ENCODE peak calls at places on chromosomes 7 and 10, in ten cellular contexts. One of them, this sample, is unnamed.

GRCh38 chr10:127977368-127978009 is 70.6 kb downstream of the PTPRE start:
- DNase-seq in prostate gland: no peak
- DNase-seq in HCT116: no peak
- DNase-seq in spleen: peak; percentile 83
- DNase-seq in esophagus muscularis mucosa: no peak
- DNase-seq in GM23338: no peak
- DNase-seq in SK-N-SH: peak; percentile 72
- DNase-seq in upper lobe of left lung: peak; percentile 85
- DNase-seq in K562: no peak
- DNase-seq in sigmoid colon: peak; percentile 88
- DNase-seq in this sample: no peak

GRCh38 chr10:5622586-5622985 is 43.8 kb downstream of the ASB13 start:
- DNase-seq in prostate gland: no peak
- DNase-seq in HCT116: no peak
- DNase-seq in spleen: no peak
- DNase-seq in esophagus muscularis mucosa: no peak
- DNase-seq in GM23338: no peak
- DNase-seq in SK-N-SH: no peak
- DNase-seq in upper lobe of left lung: no peak
- DNase-seq in K562: no peak
- DNase-seq in sigmoid colon: no peak
- DNase-seq in this sample: no peak

GRCh38 chr7:50667789-50668226 is 102.6 kb upstream of the DDC start:
- DNase-seq in prostate gland: no peak
- DNase-seq in HCT116: no peak
- DNase-seq in spleen: no peak
- DNase-seq in esophagus muscularis mucosa: no peak
- DNase-seq in GM23338: no peak
- DNase-seq in SK-N-SH: no peak
- DNase-seq in upper lobe of left lung: no peak
- DNase-seq in K562: no peak
- DNase-seq in sigmoid colon: no peak
- DNase-seq in this sample: no peak

GRCh38 chr10:81820418-81820817 is 54.6 kb upstream of the NRG3 start:
- DNase-seq in prostate gland: no peak
- DNase-seq in HCT116: no peak
- DNase-seq in spleen: no peak
- DNase-seq in esophagus muscularis mucosa: no peak
- DNase-seq in GM23338: peak; percentile 73
- DNase-seq in SK-N-SH: peak; percentile 9
- DNase-seq in upper lobe of left lung: no peak
- DNase-seq in K562: no peak
- DNase-seq in sigmoid colon: no peak
- DNase-seq in this sample: no peak

GRCh38 chr10:116272497-116273221 is at the start of gene GFRA1:
- DNase-seq in prostate gland: no peak
- DNase-seq in HCT116: no peak
- DNase-seq in spleen: no peak
- DNase-seq in esophagus muscularis mucosa: no peak
- DNase-seq in GM23338: peak; percentile 81
- DNase-seq in SK-N-SH: peak; percentile 79
- DNase-seq in upper lobe of left lung: no peak
- DNase-seq in K562: no peak
- DNase-seq in sigmoid colon: peak; percentile 74
- DNase-seq in this sample: no peak

GRCh38 chr7:138116156-138116555 is 39.9 kb downstream of the AKR1D1 start:
- DNase-seq in prostate gland: no peak
- DNase-seq in HCT116: no peak
- DNase-seq in spleen: no peak
- DNase-seq in esophagus muscularis mucosa: no peak
- DNase-seq in GM23338: no peak
- DNase-seq in SK-N-SH: no peak
- DNase-seq in upper lobe of left lung: no peak
- DNase-seq in K562: no peak
- DNase-seq in sigmoid colon: no peak
- DNase-seq in this sample: no peak

GRCh38 chr7:31110331-31111108 is 58.4 kb downstream of the ADCYAP1R1 start:
- DNase-seq in prostate gland: no peak
- DNase-seq in HCT116: no peak
- DNase-seq in spleen: no peak
- DNase-seq in esophagus muscularis mucosa: peak; percentile 83
- DNase-seq in GM23338: no peak
- DNase-seq in SK-N-SH: no peak
- DNase-seq in upper lobe of left lung: no peak
- DNase-seq in K562: no peak
- DNase-seq in sigmoid colon: no peak
- DNase-seq in this sample: no peak

GRCh38 chr10:123995461-123996131 is 97.8 kb downstream of the CHST15 start:
- DNase-seq in prostate gland: no peak
- DNase-seq in HCT116: peak; percentile 67
- DNase-seq in spleen: peak; percentile 91
- DNase-seq in esophagus muscularis mucosa: peak; percentile 93
- DNase-seq in GM23338: peak; percentile 81
- DNase-seq in SK-N-SH: peak; percentile 74
- DNase-seq in upper lobe of left lung: peak; percentile 83
- DNase-seq in K562: no peak
- DNase-seq in sigmoid colon: peak; percentile 88
- DNase-seq in this sample: peak; percentile 32

GRCh38 chr10:86944031-86944419 is 13.4 kb downstream of the MMRN2 start:
- DNase-seq in prostate gland: no peak
- DNase-seq in HCT116: no peak
- DNase-seq in spleen: no peak
- DNase-seq in esophagus muscularis mucosa: no peak
- DNase-seq in GM23338: no peak
- DNase-seq in SK-N-SH: no peak
- DNase-seq in upper lobe of left lung: no peak
- DNase-seq in K562: no peak
- DNase-seq in sigmoid colon: no peak
- DNase-seq in this sample: no peak

GRCh38 chr7:120055300-120055699 is 217.7 kb upstream of the KCND2 start:
- DNase-seq in prostate gland: no peak
- DNase-seq in HCT116: peak; percentile 13
- DNase-seq in spleen: no peak
- DNase-seq in esophagus muscularis mucosa: no peak
- DNase-seq in GM23338: no peak
- DNase-seq in SK-N-SH: no peak
- DNase-seq in upper lobe of left lung: no peak
- DNase-seq in K562: no peak
- DNase-seq in sigmoid colon: no peak
- DNase-seq in this sample: peak; percentile 7

GRCh38 chr10:74930962-74931361 is 104.6 kb downstream of the KAT6B start:
- DNase-seq in prostate gland: no peak
- DNase-seq in HCT116: no peak
- DNase-seq in spleen: no peak
- DNase-seq in esophagus muscularis mucosa: no peak
- DNase-seq in GM23338: no peak
- DNase-seq in SK-N-SH: no peak
- DNase-seq in upper lobe of left lung: no peak
- DNase-seq in K562: no peak
- DNase-seq in sigmoid colon: no peak
- DNase-seq in this sample: peak; percentile 9

GRCh38 chr10:11145498-11145855 is 127.8 kb downstream of the CELF2 start:
- DNase-seq in prostate gland: no peak
- DNase-seq in HCT116: no peak
- DNase-seq in spleen: peak; percentile 90
- DNase-seq in esophagus muscularis mucosa: no peak
- DNase-seq in GM23338: no peak
- DNase-seq in SK-N-SH: no peak
- DNase-seq in upper lobe of left lung: peak; percentile 71
- DNase-seq in K562: peak; percentile 27
- DNase-seq in sigmoid colon: no peak
- DNase-seq in this sample: peak; percentile 62

DNA sequence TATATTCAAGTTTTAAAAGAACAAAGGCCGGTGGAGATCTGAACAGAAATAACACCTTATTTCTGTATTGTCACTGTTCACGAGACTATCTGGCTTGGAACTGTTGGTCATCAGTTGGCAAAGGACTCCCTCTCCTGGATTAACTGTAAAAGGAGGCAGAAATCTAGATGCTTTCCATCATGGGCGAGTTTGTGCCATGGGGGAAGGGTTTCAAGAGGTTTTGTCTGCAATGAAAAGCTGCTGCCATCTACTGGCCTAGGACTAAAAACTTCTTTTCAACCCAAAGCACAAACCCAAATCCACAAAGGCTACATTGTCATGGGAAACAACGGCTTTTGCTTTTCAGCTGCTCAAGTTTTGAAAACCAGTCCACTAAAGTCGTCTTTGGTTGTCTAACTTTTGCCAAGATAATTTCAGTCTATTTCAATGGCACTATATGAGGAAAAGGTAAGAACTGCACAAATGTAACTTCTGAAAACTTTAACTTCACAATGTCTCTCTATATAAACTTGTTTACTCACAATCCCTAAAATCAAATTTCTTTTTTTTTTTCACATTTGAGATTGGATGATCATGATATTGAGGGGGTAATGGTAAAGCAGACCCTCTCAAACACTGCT is 196.8 kb downstream of the SKAP2 start:
- DNase-seq in prostate gland: peak; percentile 75
- DNase-seq in HCT116: peak; percentile 94
- DNase-seq in spleen: no peak
- DNase-seq in esophagus muscularis mucosa: no peak
- DNase-seq in GM23338: peak; percentile 97
- DNase-seq in SK-N-SH: peak; percentile 71
- DNase-seq in upper lobe of left lung: peak; percentile 67
- DNase-seq in K562: peak; percentile 23
- DNase-seq in sigmoid colon: peak; percentile 69
- DNase-seq in this sample: peak; percentile 88
- TF ChIP-seq POLR2AphosphoS5 in prostate gland: peak; percentile 89
- TF ChIP-seq POLR2AphosphoS5 in HCT116: no peak
- TF ChIP-seq POLR2AphosphoS5 in spleen: peak; percentile 33
- TF ChIP-seq POLR2AphosphoS5 in esophagus muscularis mucosa: peak; percentile 41
- TF ChIP-seq POLR2AphosphoS5 in GM23338: no peak
- TF ChIP-seq POLR2AphosphoS5 in SK-N-SH: no peak
- TF ChIP-seq POLR2AphosphoS5 in upper lobe of left lung: no peak
- TF ChIP-seq POLR2AphosphoS5 in K562: no peak
- TF ChIP-seq POLR2AphosphoS5 in sigmoid colon: no peak
- TF ChIP-seq POLR2AphosphoS5 in this sample: no peak

DNA sequence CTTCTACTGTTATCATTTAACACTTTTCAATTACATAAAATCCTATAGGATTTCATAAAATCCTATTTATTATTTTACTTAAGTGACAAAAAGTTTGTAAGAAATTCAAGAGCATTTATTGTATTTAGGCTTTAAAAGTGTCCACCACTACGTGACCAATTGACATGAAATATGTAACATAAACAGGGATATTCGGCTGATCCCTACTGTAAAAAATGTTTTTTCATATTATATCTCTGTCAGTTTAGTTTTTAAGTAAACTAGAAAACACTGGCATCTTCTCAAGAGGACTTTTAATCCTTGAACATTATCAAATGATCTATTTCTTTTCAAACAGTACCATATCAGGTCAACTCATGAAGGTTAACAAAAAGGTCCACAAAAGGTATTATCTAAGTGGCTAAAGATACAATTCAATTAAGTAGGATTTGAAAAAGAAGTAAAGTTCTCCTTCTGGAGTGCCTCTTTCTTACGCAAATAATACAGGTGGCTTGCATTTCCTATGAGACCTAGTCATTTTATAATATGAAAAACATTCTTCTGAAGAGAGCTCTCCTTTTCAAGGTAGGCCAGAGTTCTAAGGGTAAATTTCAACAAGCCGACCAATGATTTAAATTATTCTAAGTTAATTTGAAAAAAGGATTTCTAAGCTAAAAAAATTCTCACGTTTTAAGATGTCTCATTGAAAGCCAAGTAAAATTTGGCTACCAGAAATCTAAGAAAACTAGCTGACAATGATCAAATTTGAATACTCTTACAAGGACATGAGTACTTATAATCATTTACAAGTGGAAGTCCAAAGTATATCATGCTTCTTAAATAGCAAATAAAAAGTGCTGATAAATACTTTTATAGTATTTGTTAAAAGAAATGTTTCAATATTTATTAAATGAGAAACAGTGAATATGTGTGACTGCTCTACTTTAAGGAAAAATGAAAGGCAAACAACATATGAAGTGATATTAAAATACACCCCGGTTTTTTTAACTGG is 133.5 kb downstream of the NRBF2 start:
- DNase-seq in prostate gland: no peak
- DNase-seq in HCT116: no peak
- DNase-seq in spleen: no peak
- DNase-seq in esophagus muscularis mucosa: no peak
- DNase-seq in GM23338: peak; percentile 67
- DNase-seq in SK-N-SH: no peak
- DNase-seq in upper lobe of left lung: no peak
- DNase-seq in K562: no peak
- DNase-seq in sigmoid colon: no peak
- DNase-seq in this sample: no peak
- H3K4me3 ChIP-seq in prostate gland: peak overlapping the region; percentile 37
- H3K4me3 ChIP-seq in HCT116: peak overlapping the region; percentile 65
- H3K4me3 ChIP-seq in spleen: peak overlapping the region; percentile 58
- H3K4me3 ChIP-seq in esophagus muscularis mucosa: peak overlapping the region; percentile 46
- H3K4me3 ChIP-seq in GM23338: peak overlapping the region; percentile 67
- H3K4me3 ChIP-seq in SK-N-SH: peak overlapping the region; percentile 79
- H3K4me3 ChIP-seq in upper lobe of left lung: peak overlapping the region; percentile 55
- H3K4me3 ChIP-seq in K562: peak overlapping the region; percentile 53
- H3K4me3 ChIP-seq in sigmoid colon: peak overlapping the region; percentile 48
- H3K4me3 ChIP-seq in this sample: peak overlapping the region; percentile 56

DNA sequence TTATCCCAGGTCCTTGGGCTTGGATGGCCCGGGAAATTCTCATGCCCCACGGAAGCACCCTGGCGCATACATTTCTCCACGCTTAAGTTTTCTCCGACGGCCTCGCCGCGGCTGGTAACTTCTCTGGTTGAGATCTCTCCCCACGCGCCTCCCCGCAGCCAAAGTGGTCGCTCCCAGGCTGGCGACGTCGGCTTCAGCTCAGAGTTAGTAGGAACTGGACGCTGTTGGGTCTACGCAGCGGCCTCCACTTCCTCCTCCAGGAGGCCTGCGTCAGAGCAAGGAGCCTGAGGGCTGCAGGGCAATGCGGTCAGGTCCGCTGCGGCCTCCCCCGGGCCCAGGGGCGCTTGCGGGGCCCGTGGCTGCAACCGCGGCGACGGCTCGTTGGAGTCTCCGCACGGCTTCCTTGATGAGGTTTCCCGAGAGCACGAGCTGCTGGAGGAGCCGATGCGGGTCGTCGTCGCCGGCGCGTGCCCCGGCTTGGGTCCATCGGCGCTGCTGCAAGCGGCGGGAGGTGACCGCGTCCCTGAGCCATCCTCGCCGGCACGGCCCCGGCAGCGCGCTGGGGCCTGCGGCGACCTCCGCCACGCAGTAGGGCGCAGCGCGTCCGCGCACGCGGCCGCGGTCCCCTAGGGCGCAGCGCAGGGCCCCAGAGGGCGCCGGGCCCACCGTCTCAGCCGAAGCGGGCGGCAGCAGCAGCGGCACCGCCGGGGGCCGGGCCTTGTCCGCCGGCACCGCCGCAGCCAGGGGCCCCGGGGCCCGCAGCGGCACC is 744 bp downstream of the FRAT2 start:
- DNase-seq in prostate gland: no peak
- DNase-seq in HCT116: no peak
- DNase-seq in spleen: peak; percentile 93
- DNase-seq in esophagus muscularis mucosa: no peak
- DNase-seq in GM23338: peak; percentile 48
- DNase-seq in SK-N-SH: peak; percentile 75
- DNase-seq in upper lobe of left lung: peak; percentile 76
- DNase-seq in K562: peak; percentile 51
- DNase-seq in sigmoid colon: peak; percentile 75
- DNase-seq in this sample: peak; percentile 83
- TF ChIP-seq POLR2AphosphoS5 in prostate gland: no peak
- TF ChIP-seq POLR2AphosphoS5 in HCT116: no peak
- TF ChIP-seq POLR2AphosphoS5 in spleen: peak; percentile 80
- TF ChIP-seq POLR2AphosphoS5 in esophagus muscularis mucosa: peak; percentile 30
- TF ChIP-seq POLR2AphosphoS5 in GM23338: no peak
- TF ChIP-seq POLR2AphosphoS5 in SK-N-SH: no peak
- TF ChIP-seq POLR2AphosphoS5 in upper lobe of left lung: peak; percentile 55
- TF ChIP-seq POLR2AphosphoS5 in K562: no peak
- TF ChIP-seq POLR2AphosphoS5 in sigmoid colon: peak; percentile 29
- TF ChIP-seq POLR2AphosphoS5 in this sample: peak; percentile 77

GRCh38 chr7:24075426-24075810 is 208.6 kb upstream of the NPY start:
- DNase-seq in prostate gland: no peak
- DNase-seq in HCT116: no peak
- DNase-seq in spleen: no peak
- DNase-seq in esophagus muscularis mucosa: no peak
- DNase-seq in GM23338: no peak
- DNase-seq in SK-N-SH: no peak
- DNase-seq in upper lobe of left lung: no peak
- DNase-seq in K562: no peak
- DNase-seq in sigmoid colon: no peak
- DNase-seq in this sample: no peak
- H3K4me3 ChIP-seq in prostate gland: no peak overlapping the region
- H3K4me3 ChIP-seq in HCT116: no peak overlapping the region
- H3K4me3 ChIP-seq in spleen: no peak overlapping the region
- H3K4me3 ChIP-seq in esophagus muscularis mucosa: no peak overlapping the region
- H3K4me3 ChIP-seq in GM23338: no peak overlapping the region
- H3K4me3 ChIP-seq in SK-N-SH: no peak overlapping the region
- H3K4me3 ChIP-seq in upper lobe of left lung: no peak overlapping the region
- H3K4me3 ChIP-seq in K562: no peak overlapping the region
- H3K4me3 ChIP-seq in sigmoid colon: no peak overlapping the region
- H3K4me3 ChIP-seq in this sample: no peak overlapping the region

This sample was measured in HL-60.